ENCODE peak calls at places on chromosomes 5 and 9, in nine cellular contexts. One of them, this sample, is unnamed.
A peak's percentile ranks its signal among the peaks of the same experiment; 100 is the strongest.

GRCh38 chr5:149441986-149442385 is 62.9 kb upstream of the IL17B start:
- DNase-seq in memory B cell: no peak
- DNase-seq in activated T-cell treated with anti-CD3 and anti-CD28 coated beads for 1 hour: no peak
- DNase-seq in SW 1271: no peak
- DNase-seq in lung: no peak
- DNase-seq in stimulated activated CD4-positive, alpha-beta T cell treated with anti-CD3 and anti-CD28 coated beads, Interleukin-2, amount 100 ng/mL, for 24 hours: no peak
- DNase-seq in GM23338: no peak
- DNase-seq in fibroblast of the conjunctiva: no peak
- DNase-seq in NCI-H1417: no peak
- DNase-seq in this sample: no peak

GRCh38 chr9:93675336-93676150 is 99.2 kb downstream of the PHF2 start:
- DNase-seq in SW 1271: no peak
- DNase-seq in stimulated activated CD4-positive, alpha-beta T cell treated with anti-CD3 and anti-CD28 coated beads, Interleukin-2, amount 100 ng/mL, for 24 hours: no peak
- DNase-seq in activated T-cell treated with anti-CD3 and anti-CD28 coated beads for 1 hour: no peak
- DNase-seq in GM23338: no peak
- DNase-seq in NCI-H1417: no peak
- DNase-seq in fibroblast of the conjunctiva: no peak
- DNase-seq in lung: no peak
- DNase-seq in memory B cell: no peak
- DNase-seq in this sample: no peak

GRCh38 chr9:114238919-114239879 is 83.7 kb upstream of the ORM1 start:
- DNase-seq in NCI-H1417: no peak
- DNase-seq in lung: no peak
- DNase-seq in fibroblast of the conjunctiva: peak; percentile 34
- DNase-seq in memory B cell: no peak
- DNase-seq in SW 1271: no peak
- DNase-seq in GM23338: peak; percentile 64
- DNase-seq in activated T-cell treated with anti-CD3 and anti-CD28 coated beads for 1 hour: no peak
- DNase-seq in stimulated activated CD4-positive, alpha-beta T cell treated with anti-CD3 and anti-CD28 coated beads, Interleukin-2, amount 100 ng/mL, for 24 hours: no peak
- DNase-seq in this sample: peak; percentile 20

GRCh38 chr9:107219486-107219853 is 63.6 kb upstream of the RAD23B start:
- DNase-seq in SW 1271: no peak
- DNase-seq in lung: no peak
- DNase-seq in activated T-cell treated with anti-CD3 and anti-CD28 coated beads for 1 hour: no peak
- DNase-seq in GM23338: no peak
- DNase-seq in fibroblast of the conjunctiva: no peak
- DNase-seq in memory B cell: no peak
- DNase-seq in NCI-H1417: no peak
- DNase-seq in stimulated activated CD4-positive, alpha-beta T cell treated with anti-CD3 and anti-CD28 coated beads, Interleukin-2, amount 100 ng/mL, for 24 hours: no peak
- DNase-seq in this sample: no peak

GRCh38 chr9:71647094-71647591 is 121.2 kb downstream of the CEMIP2 start:
- DNase-seq in stimulated activated CD4-positive, alpha-beta T cell treated with anti-CD3 and anti-CD28 coated beads, Interleukin-2, amount 100 ng/mL, for 24 hours: no peak
- DNase-seq in fibroblast of the conjunctiva: peak; percentile 29
- DNase-seq in SW 1271: peak; percentile 54
- DNase-seq in GM23338: peak; percentile 12
- DNase-seq in NCI-H1417: no peak
- DNase-seq in lung: peak; percentile 65
- DNase-seq in activated T-cell treated with anti-CD3 and anti-CD28 coated beads for 1 hour: no peak
- DNase-seq in memory B cell: no peak
- DNase-seq in this sample: peak; percentile 94

GRCh38 chr5:99037668-99038067 is 108.9 kb upstream of the CHD1 start:
- DNase-seq in lung: no peak
- DNase-seq in fibroblast of the conjunctiva: no peak
- DNase-seq in stimulated activated CD4-positive, alpha-beta T cell treated with anti-CD3 and anti-CD28 coated beads, Interleukin-2, amount 100 ng/mL, for 24 hours: no peak
- DNase-seq in NCI-H1417: peak; percentile 31
- DNase-seq in GM23338: peak; percentile 18
- DNase-seq in memory B cell: no peak
- DNase-seq in SW 1271: no peak
- DNase-seq in activated T-cell treated with anti-CD3 and anti-CD28 coated beads for 1 hour: peak; percentile 20
- DNase-seq in this sample: peak; percentile 41

GRCh38 chr5:69046375-69046957 is 47.3 kb upstream of the SLC30A5 start:
- DNase-seq in memory B cell: no peak
- DNase-seq in GM23338: no peak
- DNase-seq in activated T-cell treated with anti-CD3 and anti-CD28 coated beads for 1 hour: no peak
- DNase-seq in stimulated activated CD4-positive, alpha-beta T cell treated with anti-CD3 and anti-CD28 coated beads, Interleukin-2, amount 100 ng/mL, for 24 hours: no peak
- DNase-seq in NCI-H1417: no peak
- DNase-seq in lung: no peak
- DNase-seq in fibroblast of the conjunctiva: no peak
- DNase-seq in SW 1271: no peak
- DNase-seq in this sample: peak; percentile 39

GRCh38 chr9:85971731-85972130 is 30.8 kb downstream of the NAA35 start:
- DNase-seq in NCI-H1417: no peak
- DNase-seq in activated T-cell treated with anti-CD3 and anti-CD28 coated beads for 1 hour: no peak
- DNase-seq in SW 1271: no peak
- DNase-seq in lung: no peak
- DNase-seq in GM23338: no peak
- DNase-seq in memory B cell: no peak
- DNase-seq in stimulated activated CD4-positive, alpha-beta T cell treated with anti-CD3 and anti-CD28 coated beads, Interleukin-2, amount 100 ng/mL, for 24 hours: no peak
- DNase-seq in fibroblast of the conjunctiva: no peak
- DNase-seq in this sample: peak; percentile 9

GRCh38 chr9:74942801-74943200 is 9.9 kb downstream of the C9orf40 start:
- DNase-seq in GM23338: no peak
- DNase-seq in SW 1271: no peak
- DNase-seq in activated T-cell treated with anti-CD3 and anti-CD28 coated beads for 1 hour: no peak
- DNase-seq in stimulated activated CD4-positive, alpha-beta T cell treated with anti-CD3 and anti-CD28 coated beads, Interleukin-2, amount 100 ng/mL, for 24 hours: peak; percentile 40
- DNase-seq in fibroblast of the conjunctiva: no peak
- DNase-seq in memory B cell: no peak
- DNase-seq in NCI-H1417: no peak
- DNase-seq in lung: no peak
- DNase-seq in this sample: peak; percentile 38

GRCh38 chr5:76590027-76590426 is 33.2 kb downstream of the F2RL2 start:
- DNase-seq in fibroblast of the conjunctiva: no peak
- DNase-seq in GM23338: no peak
- DNase-seq in memory B cell: no peak
- DNase-seq in NCI-H1417: no peak
- DNase-seq in lung: no peak
- DNase-seq in activated T-cell treated with anti-CD3 and anti-CD28 coated beads for 1 hour: no peak
- DNase-seq in SW 1271: no peak
- DNase-seq in stimulated activated CD4-positive, alpha-beta T cell treated with anti-CD3 and anti-CD28 coated beads, Interleukin-2, amount 100 ng/mL, for 24 hours: no peak
- DNase-seq in this sample: no peak

GRCh38 chr9:1913931-1914330 is 101.2 kb upstream of the SMARCA2 start:
- DNase-seq in activated T-cell treated with anti-CD3 and anti-CD28 coated beads for 1 hour: no peak
- DNase-seq in stimulated activated CD4-positive, alpha-beta T cell treated with anti-CD3 and anti-CD28 coated beads, Interleukin-2, amount 100 ng/mL, for 24 hours: no peak
- DNase-seq in memory B cell: no peak
- DNase-seq in lung: no peak
- DNase-seq in NCI-H1417: no peak
- DNase-seq in fibroblast of the conjunctiva: no peak
- DNase-seq in GM23338: no peak
- DNase-seq in SW 1271: no peak
- DNase-seq in this sample: no peak

GRCh38 chr5:177431317-177432142 is 5.1 kb downstream of the GRK6 start:
- DNase-seq in activated T-cell treated with anti-CD3 and anti-CD28 coated beads for 1 hour: peak; percentile 43
- DNase-seq in fibroblast of the conjunctiva: no peak
- DNase-seq in lung: peak; percentile 53
- DNase-seq in stimulated activated CD4-positive, alpha-beta T cell treated with anti-CD3 and anti-CD28 coated beads, Interleukin-2, amount 100 ng/mL, for 24 hours: peak; percentile 79
- DNase-seq in SW 1271: no peak
- DNase-seq in NCI-H1417: no peak
- DNase-seq in memory B cell: peak; percentile 78
- DNase-seq in GM23338: no peak
- DNase-seq in this sample: no peak

GRCh38 chr9:32701321-32702022 is 66.0 kb upstream of the TAF1L start:
- DNase-seq in memory B cell: no peak
- DNase-seq in GM23338: no peak
- DNase-seq in stimulated activated CD4-positive, alpha-beta T cell treated with anti-CD3 and anti-CD28 coated beads, Interleukin-2, amount 100 ng/mL, for 24 hours: no peak
- DNase-seq in NCI-H1417: no peak
- DNase-seq in fibroblast of the conjunctiva: no peak
- DNase-seq in activated T-cell treated with anti-CD3 and anti-CD28 coated beads for 1 hour: no peak
- DNase-seq in lung: no peak
- DNase-seq in SW 1271: no peak
- DNase-seq in this sample: peak; percentile 60

GRCh38 chr5:56735845-56736641 is 79.3 kb upstream of the MAP3K1 start:
- DNase-seq in NCI-H1417: no peak
- DNase-seq in GM23338: peak; percentile 10
- DNase-seq in SW 1271: no peak
- DNase-seq in activated T-cell treated with anti-CD3 and anti-CD28 coated beads for 1 hour: no peak
- DNase-seq in lung: no peak
- DNase-seq in memory B cell: no peak
- DNase-seq in fibroblast of the conjunctiva: no peak
- DNase-seq in stimulated activated CD4-positive, alpha-beta T cell treated with anti-CD3 and anti-CD28 coated beads, Interleukin-2, amount 100 ng/mL, for 24 hours: peak; percentile 1
- DNase-seq in this sample: no peak

GRCh38 chr9:93089481-93089991 is 6.5 kb upstream of the CARD19 start:
- DNase-seq in memory B cell: no peak
- DNase-seq in activated T-cell treated with anti-CD3 and anti-CD28 coated beads for 1 hour: no peak
- DNase-seq in GM23338: no peak
- DNase-seq in fibroblast of the conjunctiva: no peak
- DNase-seq in SW 1271: no peak
- DNase-seq in NCI-H1417: no peak
- DNase-seq in lung: no peak
- DNase-seq in stimulated activated CD4-positive, alpha-beta T cell treated with anti-CD3 and anti-CD28 coated beads, Interleukin-2, amount 100 ng/mL, for 24 hours: no peak
- DNase-seq in this sample: no peak

GRCh38 chr9:122218885-122219855 is 9.6 kb downstream of the LHX6 start:
- DNase-seq in lung: no peak
- DNase-seq in SW 1271: no peak
- DNase-seq in activated T-cell treated with anti-CD3 and anti-CD28 coated beads for 1 hour: no peak
- DNase-seq in NCI-H1417: no peak
- DNase-seq in stimulated activated CD4-positive, alpha-beta T cell treated with anti-CD3 and anti-CD28 coated beads, Interleukin-2, amount 100 ng/mL, for 24 hours: no peak
- DNase-seq in memory B cell: no peak
- DNase-seq in fibroblast of the conjunctiva: no peak
- DNase-seq in GM23338: peak; percentile 69
- DNase-seq in this sample: no peak

GRCh38 chr5:154858972-154859950 is 834 bp downstream of the CNOT8 start:
- DNase-seq in SW 1271: no peak
- DNase-seq in stimulated activated CD4-positive, alpha-beta T cell treated with anti-CD3 and anti-CD28 coated beads, Interleukin-2, amount 100 ng/mL, for 24 hours: no peak
- DNase-seq in fibroblast of the conjunctiva: no peak
- DNase-seq in GM23338: no peak
- DNase-seq in lung: no peak
- DNase-seq in activated T-cell treated with anti-CD3 and anti-CD28 coated beads for 1 hour: no peak
- DNase-seq in NCI-H1417: no peak
- DNase-seq in memory B cell: peak; percentile 17
- DNase-seq in this sample: peak; percentile 21

GRCh38 chr5:122844136-122844915 is 1.1 kb upstream of the SNX24 start:
- DNase-seq in memory B cell: no peak
- DNase-seq in SW 1271: no peak
- DNase-seq in stimulated activated CD4-positive, alpha-beta T cell treated with anti-CD3 and anti-CD28 coated beads, Interleukin-2, amount 100 ng/mL, for 24 hours: no peak
- DNase-seq in GM23338: peak; percentile 48
- DNase-seq in fibroblast of the conjunctiva: no peak
- DNase-seq in activated T-cell treated with anti-CD3 and anti-CD28 coated beads for 1 hour: no peak
- DNase-seq in lung: peak; percentile 35
- DNase-seq in NCI-H1417: no peak
- DNase-seq in this sample: peak; percentile 31

GRCh38 chr9:98521141-98521540 is 187.6 kb downstream of the GABBR2 start:
- DNase-seq in lung: peak; percentile 15
- DNase-seq in memory B cell: no peak
- DNase-seq in activated T-cell treated with anti-CD3 and anti-CD28 coated beads for 1 hour: no peak
- DNase-seq in fibroblast of the conjunctiva: no peak
- DNase-seq in GM23338: no peak
- DNase-seq in NCI-H1417: no peak
- DNase-seq in SW 1271: no peak
- DNase-seq in stimulated activated CD4-positive, alpha-beta T cell treated with anti-CD3 and anti-CD28 coated beads, Interleukin-2, amount 100 ng/mL, for 24 hours: no peak
- DNase-seq in this sample: peak; percentile 80

GRCh38 chr9:94656190-94656589 is 16.9 kb upstream of the FBP1 start:
- DNase-seq in NCI-H1417: no peak
- DNase-seq in stimulated activated CD4-positive, alpha-beta T cell treated with anti-CD3 and anti-CD28 coated beads, Interleukin-2, amount 100 ng/mL, for 24 hours: peak; percentile 16
- DNase-seq in SW 1271: no peak
- DNase-seq in fibroblast of the conjunctiva: no peak
- DNase-seq in memory B cell: peak; percentile 47
- DNase-seq in activated T-cell treated with anti-CD3 and anti-CD28 coated beads for 1 hour: no peak
- DNase-seq in GM23338: peak; percentile 24
- DNase-seq in lung: peak; percentile 39
- DNase-seq in this sample: no peak

GRCh38 chr9:133403766-133404439 is 13.9 kb downstream of the REXO4 start:
- DNase-seq in GM23338: peak; percentile 82
- DNase-seq in memory B cell: peak; percentile 45
- DNase-seq in lung: peak; percentile 67
- DNase-seq in stimulated activated CD4-positive, alpha-beta T cell treated with anti-CD3 and anti-CD28 coated beads, Interleukin-2, amount 100 ng/mL, for 24 hours: peak; percentile 64
- DNase-seq in SW 1271: no peak
- DNase-seq in fibroblast of the conjunctiva: no peak
- DNase-seq in activated T-cell treated with anti-CD3 and anti-CD28 coated beads for 1 hour: peak; percentile 55
- DNase-seq in NCI-H1417: peak; percentile 5
- DNase-seq in this sample: peak; percentile 22

GRCh38 chr5:173291722-173292658 is 36.2 kb downstream of the STC2 start:
- DNase-seq in lung: no peak
- DNase-seq in activated T-cell treated with anti-CD3 and anti-CD28 coated beads for 1 hour: no peak
- DNase-seq in GM23338: peak; percentile 59
- DNase-seq in SW 1271: no peak
- DNase-seq in fibroblast of the conjunctiva: no peak
- DNase-seq in stimulated activated CD4-positive, alpha-beta T cell treated with anti-CD3 and anti-CD28 coated beads, Interleukin-2, amount 100 ng/mL, for 24 hours: no peak
- DNase-seq in NCI-H1417: no peak
- DNase-seq in memory B cell: no peak
- DNase-seq in this sample: peak; percentile 25

GRCh38 chr5:98839469-98840383 is 66.3 kb downstream of the RGMB start:
- DNase-seq in fibroblast of the conjunctiva: peak; percentile 4
- DNase-seq in GM23338: peak; percentile 48
- DNase-seq in memory B cell: no peak
- DNase-seq in NCI-H1417: no peak
- DNase-seq in lung: no peak
- DNase-seq in SW 1271: no peak
- DNase-seq in stimulated activated CD4-positive, alpha-beta T cell treated with anti-CD3 and anti-CD28 coated beads, Interleukin-2, amount 100 ng/mL, for 24 hours: peak; percentile 15
- DNase-seq in activated T-cell treated with anti-CD3 and anti-CD28 coated beads for 1 hour: no peak
- DNase-seq in this sample: peak; percentile 42

This sample was measured in M059J.